ENCODE peak calls at places on chromosome 14, in six cellular contexts. One of them, this sample, is unnamed.

GRCh38 chr14:67892466-67893120 is 73.0 kb downstream of the RAD51B start:
- DNase-seq in dorsolateral prefrontal cortex: no peak
- DNase-seq in NAMALWA: no peak
- DNase-seq in neural progenitor cell: no peak
- DNase-seq in A549: no peak
- DNase-seq in mesothelial cell of epicardium: no peak
- DNase-seq in this sample: no peak

GRCh38 chr14:89617471-89618291 is 200.6 kb upstream of the FOXN3 start:
- DNase-seq in NAMALWA: peak; percentile 25
- DNase-seq in mesothelial cell of epicardium: no peak
- DNase-seq in A549: no peak
- DNase-seq in neural progenitor cell: peak; percentile 60
- DNase-seq in dorsolateral prefrontal cortex: no peak
- DNase-seq in this sample: peak; percentile 48

GRCh38 chr14:36975834-36976233 is 196.6 kb downstream of the SLC25A21 start:
- DNase-seq in neural progenitor cell: no peak
- DNase-seq in NAMALWA: no peak
- DNase-seq in mesothelial cell of epicardium: no peak
- DNase-seq in A549: no peak
- DNase-seq in dorsolateral prefrontal cortex: no peak
- DNase-seq in this sample: no peak

GRCh38 chr14:61710853-61711817 is 15.8 kb downstream of the HIF1A start:
- DNase-seq in A549: no peak
- DNase-seq in neural progenitor cell: no peak
- DNase-seq in dorsolateral prefrontal cortex: no peak
- DNase-seq in mesothelial cell of epicardium: no peak
- DNase-seq in NAMALWA: no peak
- DNase-seq in this sample: no peak

GRCh38 chr14:90381011-90381790 is 15.6 kb upstream of the CALM1 start:
- DNase-seq in dorsolateral prefrontal cortex: peak; percentile 78
- DNase-seq in NAMALWA: peak; percentile 76
- DNase-seq in neural progenitor cell: peak; percentile 20
- DNase-seq in A549: no peak
- DNase-seq in mesothelial cell of epicardium: no peak
- DNase-seq in this sample: no peak

GRCh38 chr14:31419179-31420012 is 954 bp downstream of the HEATR5A start:
- DNase-seq in dorsolateral prefrontal cortex: no peak
- DNase-seq in mesothelial cell of epicardium: no peak
- DNase-seq in neural progenitor cell: no peak
- DNase-seq in A549: no peak
- DNase-seq in NAMALWA: peak; percentile 16
- DNase-seq in this sample: no peak

GRCh38 chr14:53006931-53007330 is 56.1 kb upstream of the FERMT2 start:
- DNase-seq in dorsolateral prefrontal cortex: no peak
- DNase-seq in NAMALWA: no peak
- DNase-seq in A549: no peak
- DNase-seq in mesothelial cell of epicardium: no peak
- DNase-seq in neural progenitor cell: no peak
- DNase-seq in this sample: no peak

GRCh38 chr14:76138758-76139723 is 12.7 kb upstream of the GPATCH2L start:
- DNase-seq in mesothelial cell of epicardium: no peak
- DNase-seq in neural progenitor cell: peak; percentile 94
- DNase-seq in NAMALWA: no peak
- DNase-seq in A549: no peak
- DNase-seq in dorsolateral prefrontal cortex: no peak
- DNase-seq in this sample: no peak

GRCh38 chr14:100840751-100841444 is 15.0 kb downstream of the MEG3 start:
- DNase-seq in A549: no peak
- DNase-seq in NAMALWA: no peak
- DNase-seq in neural progenitor cell: peak; percentile 79
- DNase-seq in dorsolateral prefrontal cortex: peak; percentile 22
- DNase-seq in mesothelial cell of epicardium: no peak
- DNase-seq in this sample: no peak

GRCh38 chr14:63362305-63362914 is 43.7 kb upstream of the GPHB5 start:
- DNase-seq in dorsolateral prefrontal cortex: no peak
- DNase-seq in NAMALWA: no peak
- DNase-seq in mesothelial cell of epicardium: no peak
- DNase-seq in neural progenitor cell: peak; percentile 50
- DNase-seq in A549: no peak
- DNase-seq in this sample: no peak

GRCh38 chr14:25150401-25150800 is 100.5 kb upstream of the STXBP6 start:
- DNase-seq in NAMALWA: no peak
- DNase-seq in mesothelial cell of epicardium: no peak
- DNase-seq in dorsolateral prefrontal cortex: no peak
- DNase-seq in neural progenitor cell: no peak
- DNase-seq in A549: no peak
- DNase-seq in this sample: no peak

GRCh38 chr14:96741151-96741977 is 55.8 kb upstream of the VRK1 start:
- DNase-seq in neural progenitor cell: peak; percentile 79
- DNase-seq in NAMALWA: peak; percentile 70
- DNase-seq in dorsolateral prefrontal cortex: peak; percentile 48
- DNase-seq in A549: peak; percentile 64
- DNase-seq in mesothelial cell of epicardium: peak; percentile 54
- DNase-seq in this sample: peak; percentile 70

GRCh38 chr14:43755707-43756106 is 751.4 kb downstream of the FSCB start:
- DNase-seq in A549: no peak
- DNase-seq in NAMALWA: no peak
- DNase-seq in mesothelial cell of epicardium: no peak
- DNase-seq in neural progenitor cell: no peak
- DNase-seq in dorsolateral prefrontal cortex: no peak
- DNase-seq in this sample: no peak

GRCh38 chr14:100785626-100786025 is 40.3 kb upstream of the MEG3 start:
- DNase-seq in A549: no peak
- DNase-seq in mesothelial cell of epicardium: no peak
- DNase-seq in dorsolateral prefrontal cortex: peak; percentile 42
- DNase-seq in NAMALWA: no peak
- DNase-seq in neural progenitor cell: no peak
- DNase-seq in this sample: no peak

GRCh38 chr14:68393178-68393763 is 399.6 kb downstream of the ZFP36L1 start:
- DNase-seq in dorsolateral prefrontal cortex: no peak
- DNase-seq in mesothelial cell of epicardium: no peak
- DNase-seq in A549: no peak
- DNase-seq in neural progenitor cell: peak; percentile 59
- DNase-seq in NAMALWA: no peak
- DNase-seq in this sample: no peak

GRCh38 chr14:87896393-87897380 is 96.3 kb downstream of the GALC start:
- DNase-seq in dorsolateral prefrontal cortex: no peak
- DNase-seq in A549: peak; percentile 18
- DNase-seq in neural progenitor cell: peak; percentile 80
- DNase-seq in mesothelial cell of epicardium: no peak
- DNase-seq in NAMALWA: peak; percentile 59
- DNase-seq in this sample: no peak

GRCh38 chr14:91228112-91229004 is 16.1 kb downstream of the GPR68 start:
- DNase-seq in NAMALWA: peak; percentile 37
- DNase-seq in neural progenitor cell: no peak
- DNase-seq in A549: no peak
- DNase-seq in dorsolateral prefrontal cortex: no peak
- DNase-seq in mesothelial cell of epicardium: no peak
- DNase-seq in this sample: peak; percentile 79

GRCh38 chr14:87351007-87351406 is 642.0 kb downstream of the GALC start:
- DNase-seq in neural progenitor cell: no peak
- DNase-seq in dorsolateral prefrontal cortex: no peak
- DNase-seq in mesothelial cell of epicardium: no peak
- DNase-seq in NAMALWA: no peak
- DNase-seq in A549: no peak
- DNase-seq in this sample: no peak

GRCh38 chr14:75523771-75524171 is 1.5 kb downstream of the BATF start:
- DNase-seq in neural progenitor cell: no peak
- DNase-seq in NAMALWA: no peak
- DNase-seq in A549: no peak
- DNase-seq in dorsolateral prefrontal cortex: no peak
- DNase-seq in mesothelial cell of epicardium: no peak
- DNase-seq in this sample: no peak